ENCODE peak calls at places on chromosome 22, in ten cellular contexts. R is Peyer's patch, O is PC-3, M is heart left ventricle, W is ovary, F is left ventricle myocardium inferior, I is colonic mucosa, X is endothelial cell of umbilical vein, T is GM06990, N is IMR-90. P is an unnamed sample.

GRCh38 chr22:19176175-19176630 is 2.3 kb downstream of the SLC25A1 start:
- DNase-seq in I (no peak), F (no peak), X (no peak), W (no peak), R (no peak), N (no peak), M (no peak), O (no peak), T (no peak), P (no peak)

GRCh38 chr22:23970816-23971482 is 3.3 kb downstream of the DDT start:
- DNase-seq in N (no peak), R (no peak), W (no peak), X (no peak), O (no peak), M (no peak), F (no peak), I (no peak), T (no peak), P (no peak)

GRCh38 chr22:20549232-20549841 is 41.9 kb downstream of the MED15 start:
- DNase-seq in F (no peak), X (peak; percentile 47), M (peak; percentile 71), I (no peak), W (peak; percentile 55), R (peak; percentile 71), O (no peak), N (no peak), T (no peak), P (peak; percentile 64)

GRCh38 chr22:20418211-20418788 is 19.3 kb downstream of the SCARF2 start:
- DNase-seq in I (peak; percentile 57), F (peak; percentile 84), T (peak; percentile 68), M (peak; percentile 91), O (peak; percentile 71), X (peak; percentile 83), W (peak; percentile 89), N (peak; percentile 80), R (peak; percentile 54), P (peak; percentile 93)

GRCh38 chr22:31488988-31489617 is 539 bp downstream of the EIF4ENIF1 start:
- DNase-seq in M (peak; percentile 72), N (peak; percentile 7), T (peak; percentile 51), F (peak; percentile 36), O (peak; percentile 4), R (peak; percentile 46), W (peak; percentile 48), X (peak; percentile 52), I (peak; percentile 45), P (no peak)

GRCh38 chr22:36432592-36433317 is 45.0 kb upstream of the MYH9 start:
- DNase-seq in N (no peak), T (no peak), O (no peak), M (no peak), I (no peak), W (no peak), F (no peak), X (no peak), R (no peak), P (no peak)

GRCh38 chr22:36797334-36797733 is 19.5 kb downstream of the PVALB start:
- DNase-seq in M (no peak), N (no peak), T (no peak), X (no peak), W (no peak), R (no peak), O (no peak), F (no peak), I (no peak), P (no peak)

GRCh38 chr22:41661088-41661487 is 27.6 kb downstream of the SNU13 start:
- DNase-seq in R (no peak), N (peak; percentile 18), I (no peak), W (no peak), M (no peak), X (no peak), F (no peak), T (no peak), O (no peak), P (no peak)

GRCh38 chr22:47169801-47170140 is 407.3 kb downstream of the TBC1D22A start:
- DNase-seq in F (no peak), R (no peak), M (peak; percentile 39), O (no peak), N (no peak), I (no peak), X (no peak), W (no peak), T (no peak), P (peak; percentile 7)

GRCh38 chr22:48578138-48579034 is 1249.3 kb downstream of the BRD1 start:
- DNase-seq in R (no peak), M (peak; percentile 39), W (no peak), N (no peak), O (no peak), T (no peak), I (no peak), X (no peak), F (no peak), P (no peak)

GRCh38 chr22:17562906-17563870 is at the start of gene SLC25A18:
- DNase-seq in W (no peak), M (peak; percentile 80), R (no peak), X (no peak), F (peak; percentile 71), N (no peak), T (no peak), I (no peak), O (no peak), P (peak; percentile 45)

GRCh38 chr22:42990131-42990838 is 24.7 kb downstream of the PACSIN2 start:
- DNase-seq in N (peak; percentile 89), O (peak; percentile 86), T (no peak), W (no peak), I (no peak), F (no peak), X (peak; percentile 56), R (no peak), M (no peak), P (no peak)

GRCh38 chr22:32606181-32606580 is 131.6 kb downstream of the FBXO7 start:
- DNase-seq in T (no peak), X (no peak), O (no peak), W (no peak), M (no peak), F (no peak), R (no peak), I (no peak), N (no peak), P (no peak)

GRCh38 chr22:35301370-35301874 is 1.7 kb downstream of the TOM1 start:
- DNase-seq in M (no peak), N (peak; percentile 96), O (peak; percentile 79), R (no peak), I (no peak), W (no peak), T (no peak), F (no peak), X (no peak), P (no peak)

GRCh38 chr22:29014773-29015172 is 46.9 kb downstream of the C22orf31 start:
- DNase-seq in T (no peak), O (no peak), X (no peak), N (no peak), F (no peak), M (no peak), W (no peak), I (no peak), R (no peak), P (no peak)
- H3K36me3 ChIP-seq in T (no peaks in the 10 kb centered on the region), O (no peaks in the 10 kb centered on the region), X (no peaks in the 10 kb centered on the region), N (no peaks in the 10 kb centered on the region), F (no peaks in the 10 kb centered on the region), M (no peaks in the 10 kb centered on the region), W (no peaks in the 10 kb centered on the region), I (no peaks in the 10 kb centered on the region), R (no peaks in the 10 kb centered on the region), P (no peaks in the 10 kb centered on the region)

DNA sequence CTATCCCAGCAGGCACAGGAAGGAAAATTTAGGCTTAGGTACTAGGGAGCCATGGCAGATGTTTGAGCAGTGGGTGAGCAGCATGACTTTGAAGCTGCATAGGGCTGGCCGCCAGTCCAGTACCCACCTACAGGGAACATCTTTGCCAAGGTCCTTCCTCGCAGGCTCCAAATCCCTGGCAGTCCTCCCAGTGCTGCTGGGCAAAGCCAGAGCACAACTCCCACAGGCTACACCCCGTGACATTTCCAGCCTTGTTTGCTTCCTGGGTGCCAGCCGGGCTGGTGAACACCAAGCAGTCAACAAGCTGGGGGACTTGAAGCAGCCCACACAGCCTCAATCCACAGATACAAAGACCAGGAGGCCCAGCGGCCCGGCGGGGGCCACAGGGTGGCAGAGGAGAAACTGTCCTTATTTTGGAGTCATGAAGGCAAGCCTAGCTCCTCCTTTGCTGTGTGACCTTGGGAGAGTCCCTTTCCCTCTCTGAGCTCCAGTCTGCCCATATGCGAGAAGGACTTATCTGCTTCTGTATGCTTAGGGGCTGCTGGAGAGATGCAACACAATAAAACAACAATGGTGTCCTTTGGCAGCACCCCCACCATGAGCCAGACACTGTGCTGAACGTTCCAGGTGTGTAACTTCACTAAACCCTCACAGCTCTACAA is 28.0 kb downstream of the TPST2 start:
- DNase-seq in N (no peak), X (no peak), R (no peak), O (no peak), M (peak; percentile 79), W (no peak), T (no peak), F (peak; percentile 79), I (no peak), P (no peak)
- TF ChIP-seq CTCF in N (no peak), X (no peak), R (no peak), O (no peak), M (no peak), W (no peak), T (no peak), F (no peak), I (no peak), P (no peak)

DNA sequence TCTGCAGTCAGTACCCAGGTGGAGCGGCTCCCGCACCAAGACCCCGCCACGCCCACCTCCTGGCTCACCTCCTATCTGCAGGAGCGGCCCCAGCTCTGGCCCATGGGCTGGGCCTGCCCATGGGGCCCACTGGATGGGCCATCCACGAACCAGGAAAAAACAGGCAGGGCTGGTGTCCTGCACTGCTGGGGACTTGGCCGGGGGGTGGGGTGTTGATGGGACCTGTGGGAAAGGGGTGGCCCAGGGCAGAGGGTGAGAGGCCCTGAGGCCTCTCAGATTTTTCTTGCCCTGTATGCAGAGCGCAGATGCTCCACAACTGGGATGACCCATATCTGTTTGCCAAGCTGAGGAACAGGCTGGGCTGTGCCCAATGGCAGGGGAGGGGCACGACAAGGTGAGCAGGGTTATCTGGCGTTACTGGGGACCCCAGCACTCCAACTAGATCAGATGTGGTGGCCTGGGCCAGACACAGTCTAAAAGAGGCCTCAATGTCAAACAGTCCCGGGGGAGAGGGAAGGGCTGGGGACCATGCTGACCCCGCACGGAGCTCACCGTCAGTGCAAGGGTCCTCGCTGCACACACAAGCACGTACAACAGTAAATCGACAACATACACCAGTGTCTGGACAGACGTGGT is 2.6 kb upstream of the PIM3 start:
- DNase-seq in M (no peak), X (no peak), N (no peak), O (no peak), R (no peak), T (no peak), W (peak; percentile 36), I (no peak), F (peak; percentile 15), P (peak; percentile 67)
- H3K36me3 ChIP-seq in M (peaks cover 9% of the 10 kb centered on the region), X (peaks cover 10% of the 10 kb centered on the region), N (peaks cover 10% of the 10 kb centered on the region), O (peaks cover 12% of the 10 kb centered on the region), R (peaks cover 18% of the 10 kb centered on the region), T (peaks cover 3% of the 10 kb centered on the region), W (no peaks in the 10 kb centered on the region), I (peaks cover 5% of the 10 kb centered on the region), F (peaks cover 14% of the 10 kb centered on the region), P (peaks cover 14% of the 10 kb centered on the region)

GRCh38 chr22:45154383-45154782 is 9.3 kb upstream of the NUP50 start:
- DNase-seq in F (no peak), N (peak; percentile 67), W (no peak), O (peak; percentile 43), R (no peak), X (peak; percentile 47), M (no peak), T (no peak), I (no peak), P (no peak)
- TF ChIP-seq CTCF in F (no peak), N (no peak), W (no peak), O (no peak), R (no peak), X (no peak), M (no peak), T (no peak), I (no peak), P (no peak)